ENCODE peak calls at places on chromosomes 13 and 19, in eight cellular contexts. V, G, F, Q, D, I, L and Y are unnamed samples.

GRCh38 chr13:86608739-86609138 is 809.5 kb upstream of the SLITRK6 start:
- DNase-seq in I (no peak), G (no peak), D (no peak), F (no peak), Q (no peak), L (no peak), V (no peak), Y (no peak)

GRCh38 chr13:28489975-28490550 is 4.9 kb downstream of the FLT1 start:
- DNase-seq in F (no peak), V (no peak), I (no peak), D (no peak), G (peak; percentile 81), L (no peak), Q (peak; percentile 35), Y (no peak)

GRCh38 chr13:78160793-78161192 is 242.2 kb upstream of the EDNRB start:
- DNase-seq in V (peak; percentile 61), Q (peak; percentile 38), G (peak; percentile 87), I (no peak), L (no peak), D (no peak), F (no peak), Y (peak; percentile 19)

GRCh38 chr13:40622761-40623160 is 43.7 kb downstream of the FOXO1 start:
- DNase-seq in L (no peak), F (no peak), V (no peak), D (no peak), I (no peak), Q (no peak), G (no peak), Y (no peak)

GRCh38 chr19:10260141-10260584 is 8.1 kb downstream of the MRPL4 start:
- DNase-seq in Q (no peak), L (no peak), F (no peak), V (no peak), G (no peak), I (no peak), D (no peak), Y (no peak)

GRCh38 chr19:2549701-2550191 is 73.8 kb downstream of the GADD45B start:
- DNase-seq in D (no peak), L (no peak), Q (no peak), I (no peak), F (no peak), V (peak; percentile 58), G (peak; percentile 93), Y (peak; percentile 98)

GRCh38 chr13:42064259-42064658 is 15.8 kb downstream of the DGKH start:
- DNase-seq in L (no peak), F (no peak), G (peak; percentile 33), D (no peak), I (no peak), Q (peak; percentile 26), V (no peak), Y (peak; percentile 84)

GRCh38 chr19:5103061-5103701 is 134.3 kb downstream of the KDM4B start:
- DNase-seq in F (no peak), Q (no peak), D (no peak), G (no peak), L (no peak), V (no peak), I (no peak), Y (peak; percentile 54)

GRCh38 chr19:51546650-51547396 is 15.4 kb upstream of the SIGLEC6 start:
- DNase-seq in Q (no peak), L (no peak), G (peak; percentile 15), D (no peak), I (no peak), V (no peak), F (no peak), Y (peak; percentile 68)

GRCh38 chr19:46616631-46617322 is 8.1 kb downstream of the PTGIR start:
- DNase-seq in G (peak; percentile 77), D (peak; percentile 64), V (no peak), F (no peak), I (no peak), L (no peak), Q (no peak), Y (peak; percentile 82)

GRCh38 chr13:94345374-94346195 is 133.9 kb downstream of the DCT start:
- DNase-seq in I (no peak), G (peak; percentile 53), F (no peak), L (peak; percentile 18), Q (no peak), V (no peak), D (no peak), Y (peak; percentile 32)

GRCh38 chr19:10760268-10760944 is 42.5 kb downstream of the DNM2 start:
- DNase-seq in Q (no peak), I (no peak), D (no peak), L (no peak), F (peak; percentile 18), V (no peak), G (peak; percentile 47), Y (no peak)

GRCh38 chr19:17394891-17395415 is 957 bp upstream of the CCDC194 start:
- DNase-seq in Q (peak; percentile 19), F (no peak), G (peak; percentile 73), V (no peak), I (no peak), L (peak; percentile 32), D (no peak), Y (peak; percentile 84)

GRCh38 chr13:94987081-94987480 is 274.7 kb upstream of the SOX21 start:
- DNase-seq in I (no peak), Q (no peak), F (no peak), D (no peak), G (no peak), L (no peak), V (no peak), Y (no peak)

GRCh38 chr13:27709779-27710178 is 82.5 kb upstream of the GSX1 start:
- DNase-seq in V (no peak), L (no peak), D (no peak), I (no peak), Q (no peak), G (no peak), F (no peak), Y (no peak)

GRCh38 chr13:111489301-111489700 is 168.9 kb downstream of the TEX29 start:
- DNase-seq in D (no peak), V (no peak), L (no peak), I (no peak), Q (no peak), G (no peak), F (no peak), Y (no peak)

GRCh38 chr13:59038824-59039223 is 1124.9 kb downstream of the DIAPH3 start:
- DNase-seq in V (no peak), F (no peak), I (no peak), Q (no peak), L (no peak), D (no peak), G (no peak), Y (peak; percentile 5)

GRCh38 chr19:7670150-7670784 is 1.4 kb downstream of the RETN start:
- DNase-seq in L (no peak), Q (no peak), F (no peak), D (peak; percentile 31), V (no peak), G (no peak), I (no peak), Y (peak; percentile 3)

GRCh38 chr19:15379996-15380647 is 535 bp upstream of the AKAP8 start:
- DNase-seq in Q (no peak), V (no peak), G (peak; percentile 57), F (no peak), D (peak; percentile 42), L (no peak), I (no peak), Y (peak; percentile 69)

GRCh38 chr13:31987071-31987470 is 44.5 kb upstream of the FRY start:
- DNase-seq in G (no peak), V (no peak), L (no peak), Q (no peak), F (no peak), D (peak; percentile 30), I (no peak), Y (no peak)

GRCh38 chr19:41373993-41374392 is 2.3 kb upstream of the TMEM91 start:
- DNase-seq in L (no peak), D (peak; percentile 13), F (no peak), I (no peak), V (peak; percentile 89), Q (no peak), G (peak; percentile 90), Y (peak; percentile 97)

GRCh38 chr13:106661236-106661635 is 93.3 kb upstream of the ARGLU1 start:
- DNase-seq in F (no peak), Q (no peak), D (no peak), V (no peak), L (no peak), G (no peak), I (no peak), Y (no peak)

GRCh38 chr19:1351324-1351947 is 32.3 kb upstream of the NDUFS7 start:
- DNase-seq in Q (no peak), V (no peak), G (peak; percentile 12), L (no peak), D (no peak), I (no peak), F (no peak), Y (peak; percentile 30)

GRCh38 chr13:64293923-64294322 is 2878.3 kb upstream of the PCDH20 start:
- DNase-seq in I (no peak), V (no peak), L (no peak), F (no peak), G (peak; percentile 52), D (no peak), Q (no peak), Y (no peak)

GRCh38 chr19:38425810-38426466 is at the start of gene RASGRP4:
- DNase-seq in Q (no peak), V (no peak), I (no peak), F (no peak), D (no peak), G (no peak), L (no peak), Y (peak; percentile 4)

GRCh38 chr13:32491028-32491427 is 47.6 kb downstream of the N4BP2L2 start:
- DNase-seq in G (no peak), Q (no peak), I (no peak), D (no peak), F (no peak), V (no peak), L (no peak), Y (no peak)

GRCh38 chr13:78121001-78121400 is 202.4 kb upstream of the EDNRB start:
- DNase-seq in D (no peak), I (no peak), L (no peak), Q (no peak), F (no peak), V (no peak), G (no peak), Y (no peak)

GRCh38 chr13:71867101-71867814 is at the start of gene DACH1:
- DNase-seq in F (no peak), L (no peak), I (peak; percentile 43), G (peak; percentile 50), Q (peak; percentile 17), D (no peak), V (no peak), Y (peak; percentile 73)

GRCh38 chr13:99386495-99386894 is 79.3 kb upstream of the GPR183 start:
- DNase-seq in V (no peak), D (no peak), Q (no peak), L (no peak), G (no peak), F (no peak), I (no peak), Y (no peak)

GRCh38 chr19:5738423-5738822 is 18.0 kb downstream of the CATSPERD start:
- DNase-seq in Q (no peak), F (no peak), D (no peak), G (peak; percentile 18), I (no peak), L (no peak), V (no peak), Y (no peak)

GRCh38 chr19:3243851-3244700 is 19.6 kb downstream of the CELF5 start:
- DNase-seq in Q (no peak), F (no peak), G (peak; percentile 65), D (no peak), L (peak; percentile 14), I (peak; percentile 60), V (peak; percentile 23), Y (peak; percentile 89)

GRCh38 chr19:7482584-7483439 is 6.0 kb downstream of the PEX11G start:
- DNase-seq in I (peak; percentile 51), F (no peak), L (no peak), D (no peak), V (no peak), Q (no peak), G (peak; percentile 35), Y (no peak)

GRCh38 chr13:79530270-79530669 is 49.3 kb downstream of the NDFIP2 start:
- DNase-seq in F (no peak), G (no peak), L (no peak), V (no peak), Q (no peak), I (no peak), D (no peak), Y (no peak)

GRCh38 chr19:43316591-43317319 is 36.7 kb upstream of the CD177 start:
- DNase-seq in V (no peak), L (no peak), G (peak; percentile 51), D (peak; percentile 80), F (no peak), I (no peak), Q (no peak), Y (no peak)